ENCODE peak calls at places on chromosomes 12 and 14, in six cellular contexts. M is GM23248, S is MM.1S, A is PC-3, H is HCT116, J is SK-N-SH. E is an unnamed sample.

GRCh38 chr14:104424406-104425072 is 155.0 kb upstream of the C14orf180 start:
- DNase-seq in J (peak; percentile 88), S (no peak), M (no peak), A (no peak), H (no peak), E (peak; percentile 49)

GRCh38 chr14:29804481-29804880 is 123.2 kb downstream of the PRKD1 start:
- DNase-seq in M (no peak), A (no peak), S (no peak), H (no peak), J (no peak), E (no peak)

GRCh38 chr14:59305836-59306555 is 117.5 kb downstream of the DAAM1 start:
- DNase-seq in J (no peak), S (no peak), A (peak; percentile 81), M (peak; percentile 76), H (no peak), E (no peak)

GRCh38 chr12:55827806-55828205 is 1.6 kb downstream of the DNAJC14 start:
- DNase-seq in H (no peak), J (no peak), M (no peak), S (no peak), A (no peak), E (no peak)

GRCh38 chr12:66060361-66060907 is 70.1 kb downstream of the LLPH start:
- DNase-seq in S (no peak), J (no peak), H (no peak), A (no peak), M (no peak), E (no peak)

GRCh38 chr14:104536942-104537612 is 42.5 kb upstream of the C14orf180 start:
- DNase-seq in A (peak; percentile 43), S (no peak), H (peak; percentile 12), M (peak; percentile 41), J (no peak), E (no peak)

GRCh38 chr12:47576256-47576655 is 129.6 kb downstream of the RPAP3 start:
- DNase-seq in M (no peak), A (no peak), J (no peak), H (no peak), S (no peak), E (peak; percentile 92)

GRCh38 chr12:13887774-13888388 is 93.5 kb downstream of the GRIN2B start:
- DNase-seq in S (no peak), J (no peak), A (no peak), H (no peak), M (no peak), E (no peak)

GRCh38 chr12:132020292-132020691 is 70.5 kb downstream of the EP400 start:
- DNase-seq in J (no peak), H (no peak), S (no peak), A (no peak), M (no peak), E (no peak)

GRCh38 chr14:99579077-99579836 is 24.8 kb downstream of the CCDC85C start:
- DNase-seq in M (no peak), J (no peak), A (peak; percentile 84), S (no peak), H (no peak), E (no peak)
- H3K9ac ChIP-seq in M (no peak overlapping the region), J (peak overlapping the region; percentile 39), A (peak overlapping the region; percentile 52), S (no peak overlapping the region), H (peak overlapping the region; percentile 64), E (no peak overlapping the region)

GRCh38 chr14:90698379-90698869 is 117.8 kb downstream of the TTC7B start:
- DNase-seq in A (no peak), J (peak; percentile 46), S (no peak), M (peak; percentile 51), H (no peak), E (no peak)
- TF ChIP-seq EZH2phosphoT487 in A (no peak), J (no peak), S (no peak), M (no peak), H (no peak), E (no peak)

GRCh38 chr14:45868863-45869262 is 615.9 kb upstream of the MIS18BP1 start:
- DNase-seq in S (no peak), M (no peak), A (no peak), J (no peak), H (no peak), E (no peak)
- H3K4me3 ChIP-seq in S (no peak overlapping the region), M (no peak overlapping the region), A (no peak overlapping the region), J (no peak overlapping the region), H (no peak overlapping the region), E (no peak overlapping the region)

GRCh38 chr12:6936642-6937480 is 6.8 kb upstream of the RNU7-1 start:
- DNase-seq in J (peak; percentile 51), M (no peak), A (no peak), H (no peak), S (no peak), E (no peak)

GRCh38 chr12:6937481-6938352 is 5.9 kb upstream of the RNU7-1 start:
- DNase-seq in S (peak; percentile 97), J (peak; percentile 92), M (peak; percentile 98), H (peak; percentile 92), A (peak; percentile 94), E (peak; percentile 97)

GRCh38 chr12:6935221-6935550 is 7.4 kb downstream of the ATN1 start:
- DNase-seq in A (no peak), J (no peak), H (no peak), S (no peak), M (peak; percentile 27), E (no peak)

GRCh38 chr12:6935551-6936377 is 7.9 kb upstream of the RNU7-1 start:
- DNase-seq in S (no peak), H (no peak), A (no peak), M (peak; percentile 55), J (peak; percentile 18), E (no peak)

GRCh38 chr12:6936378-6936638 is 7.3 kb upstream of the RNU7-1 start:
- DNase-seq in H (no peak), S (no peak), M (no peak), A (no peak), J (no peak), E (no peak)
- H3K9ac ChIP-seq in H (no peak overlapping the region), S (no peak overlapping the region), M (peak overlapping the region; percentile 91), A (no peak overlapping the region), J (no peak overlapping the region), E (no peak overlapping the region)

GRCh38 chr12:94445662-94446061 is 14.0 kb downstream of the CEP83 start:
- DNase-seq in S (no peak), A (peak; percentile 34), H (no peak), J (no peak), M (no peak), E (no peak)
- TF ChIP-seq EZH2phosphoT487 in S (no peak), A (no peak), H (no peak), J (no peak), M (no peak), E (no peak)

DNA sequence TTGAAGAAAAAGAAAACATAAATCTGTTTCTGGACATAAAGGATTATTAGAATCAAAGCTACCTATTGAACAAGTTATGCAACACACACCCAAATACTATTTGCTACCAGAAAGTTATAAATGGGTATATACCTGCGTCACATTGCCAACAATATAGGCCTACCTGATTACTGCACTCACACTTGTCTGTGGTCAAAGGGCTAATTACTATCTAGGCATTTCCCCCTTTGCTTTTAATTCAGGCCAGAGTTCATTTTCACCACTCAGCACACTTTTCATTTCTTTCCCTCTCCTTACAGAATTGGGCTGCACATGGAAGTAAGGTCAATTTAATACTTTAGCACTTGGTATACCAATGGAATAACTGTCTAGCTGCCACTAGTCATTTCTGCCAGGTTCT is 1.7 kb downstream of the SOS2 start:
- DNase-seq in M (no peak), H (no peak), A (no peak), S (no peak), J (no peak), E (no peak)
- H3K4me3 ChIP-seq in M (peak overlapping the region; percentile 91), H (peak overlapping the region; percentile 83), A (peak overlapping the region; percentile 93), S (peak overlapping the region; percentile 74), J (peak overlapping the region; percentile 74), E (peak overlapping the region; percentile 98)

GRCh38 chr12:70044170-70044569 is 199.1 kb upstream of the CNOT2 start:
- DNase-seq in H (no peak), J (no peak), A (no peak), S (no peak), M (peak; percentile 14), E (no peak)
- H3K9ac ChIP-seq in H (no peak overlapping the region), J (no peak overlapping the region), A (no peak overlapping the region), S (no peak overlapping the region), M (no peak overlapping the region), E (no peak overlapping the region)

GRCh38 chr14:71713061-71713850 is 219.0 kb upstream of the RGS6 start:
- DNase-seq in S (no peak), J (no peak), M (peak; percentile 53), H (no peak), A (peak; percentile 22), E (no peak)
- TF ChIP-seq EZH2phosphoT487 in S (no peak), J (no peak), M (no peak), H (no peak), A (no peak), E (no peak)

E was measured in neural progenitor cell.